ENCODE peak calls at places on chromosomes 5 and 9, in four cellular contexts. One of them, this sample, is unnamed.

GRCh38 chr5:1401681-1402096 is 43.6 kb downstream of the SLC6A3 start:
- DNase-seq in GM12878: no peak
- DNase-seq in HepG2: no peak
- DNase-seq in H1: no peak
- DNase-seq in this sample: no peak

GRCh38 chr5:161096591-161096990 is 244.6 kb upstream of the ATP10B start:
- DNase-seq in GM12878: no peak
- DNase-seq in HepG2: no peak
- DNase-seq in H1: no peak
- DNase-seq in this sample: no peak

GRCh38 chr5:17343675-17344074 is 126.2 kb downstream of the BASP1 start:
- DNase-seq in GM12878: peak; percentile 57
- DNase-seq in HepG2: no peak
- DNase-seq in H1: no peak
- DNase-seq in this sample: no peak

GRCh38 chr5:10753178-10753577 is 7.9 kb downstream of the DAP start:
- DNase-seq in GM12878: no peak
- DNase-seq in HepG2: no peak
- DNase-seq in H1: no peak
- DNase-seq in this sample: no peak

GRCh38 chr5:157540707-157541451 is 34.7 kb downstream of the ADAM19 start:
- DNase-seq in GM12878: peak; percentile 87
- DNase-seq in HepG2: no peak
- DNase-seq in H1: no peak
- DNase-seq in this sample: no peak

GRCh38 chr5:56358703-56359428 is 125.7 kb upstream of the ANKRD55 start:
- DNase-seq in GM12878: no peak
- DNase-seq in HepG2: peak; percentile 100
- DNase-seq in H1: no peak
- DNase-seq in this sample: no peak

GRCh38 chr5:39016587-39017275 is 57.5 kb downstream of the RICTOR start:
- DNase-seq in GM12878: no peak
- DNase-seq in HepG2: no peak
- DNase-seq in H1: no peak
- DNase-seq in this sample: no peak

GRCh38 chr5:82396871-82397514 is 118.8 kb upstream of the RPS23 start:
- DNase-seq in GM12878: no peak
- DNase-seq in HepG2: peak; percentile 92
- DNase-seq in H1: no peak
- DNase-seq in this sample: no peak

GRCh38 chr5:84393969-84394368 is 9.3 kb upstream of the EDIL3 start:
- DNase-seq in GM12878: no peak
- DNase-seq in HepG2: no peak
- DNase-seq in H1: no peak
- DNase-seq in this sample: no peak

GRCh38 chr5:100760700-100761099 is 142.4 kb downstream of the ST8SIA4 start:
- DNase-seq in GM12878: no peak
- DNase-seq in HepG2: no peak
- DNase-seq in H1: no peak
- DNase-seq in this sample: no peak

GRCh38 chr5:151917931-151918330 is 6.7 kb downstream of the GLRA1 start:
- DNase-seq in GM12878: no peak
- DNase-seq in HepG2: no peak
- DNase-seq in H1: no peak
- DNase-seq in this sample: no peak

GRCh38 chr5:143699121-143699520 is 112.8 kb upstream of the HMHB1 start:
- DNase-seq in GM12878: no peak
- DNase-seq in HepG2: no peak
- DNase-seq in H1: no peak
- DNase-seq in this sample: no peak

GRCh38 chr9:135817951-135818717 is 89.2 kb downstream of the CAMSAP1 start:
- DNase-seq in GM12878: no peak
- DNase-seq in HepG2: no peak
- DNase-seq in H1: no peak
- DNase-seq in this sample: no peak
- TF ChIP-seq SUZ12 in GM12878: no peak
- TF ChIP-seq SUZ12 in HepG2: no peak
- TF ChIP-seq SUZ12 in H1: no peak
- TF ChIP-seq SUZ12 in this sample: no peak

DNA sequence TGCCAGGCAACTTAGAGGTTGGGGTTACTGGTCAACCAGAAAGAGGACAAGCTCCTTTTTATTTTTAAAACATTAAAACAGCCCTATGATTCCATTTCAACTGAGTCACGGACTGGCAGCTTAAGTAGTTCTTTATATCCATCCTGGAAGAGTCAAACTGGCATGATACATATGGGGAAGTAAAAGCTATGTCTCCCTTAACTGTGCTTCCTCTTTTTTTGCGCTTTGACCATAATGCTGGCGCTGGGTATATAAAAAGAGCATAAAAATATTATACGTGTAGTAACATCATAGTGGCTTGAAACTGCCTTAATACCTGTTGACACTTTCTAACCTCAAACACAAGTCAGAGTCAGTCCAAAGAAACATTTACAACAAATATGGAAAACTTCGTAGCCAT is 274.4 kb downstream of the CSNK1G3 start:
- DNase-seq in GM12878: no peak
- DNase-seq in HepG2: no peak
- DNase-seq in H1: no peak
- DNase-seq in this sample: no peak
- H3K9ac ChIP-seq in GM12878: no peak overlapping the region
- H3K9ac ChIP-seq in HepG2: no peak overlapping the region
- H3K9ac ChIP-seq in H1: no peak overlapping the region
- H3K9ac ChIP-seq in this sample: no peak overlapping the region

GRCh38 chr9:123468541-123468940 is 112.5 kb downstream of the CRB2 start:
- DNase-seq in GM12878: no peak
- DNase-seq in HepG2: no peak
- DNase-seq in H1: no peak
- DNase-seq in this sample: no peak

GRCh38 chr9:123470991-123471770 is 115.2 kb downstream of the CRB2 start:
- DNase-seq in GM12878: no peak
- DNase-seq in HepG2: no peak
- DNase-seq in H1: no peak
- DNase-seq in this sample: no peak

GRCh38 chr9:123469231-123469630 is 113.2 kb downstream of the CRB2 start:
- DNase-seq in GM12878: no peak
- DNase-seq in HepG2: no peak
- DNase-seq in H1: no peak
- DNase-seq in this sample: no peak

GRCh38 chr9:123471843-123472570 is 116.0 kb downstream of the CRB2 start:
- DNase-seq in GM12878: no peak
- DNase-seq in HepG2: no peak
- DNase-seq in H1: no peak
- DNase-seq in this sample: no peak

GRCh38 chr9:123470121-123470851 is 114.3 kb downstream of the CRB2 start:
- DNase-seq in GM12878: no peak
- DNase-seq in HepG2: peak; percentile 95
- DNase-seq in H1: no peak
- DNase-seq in this sample: no peak
- TF ChIP-seq YY1 in GM12878: no peak
- TF ChIP-seq YY1 in HepG2: peak; percentile 39
- TF ChIP-seq YY1 in H1: no peak
- TF ChIP-seq YY1 in this sample: no peak

DNA sequence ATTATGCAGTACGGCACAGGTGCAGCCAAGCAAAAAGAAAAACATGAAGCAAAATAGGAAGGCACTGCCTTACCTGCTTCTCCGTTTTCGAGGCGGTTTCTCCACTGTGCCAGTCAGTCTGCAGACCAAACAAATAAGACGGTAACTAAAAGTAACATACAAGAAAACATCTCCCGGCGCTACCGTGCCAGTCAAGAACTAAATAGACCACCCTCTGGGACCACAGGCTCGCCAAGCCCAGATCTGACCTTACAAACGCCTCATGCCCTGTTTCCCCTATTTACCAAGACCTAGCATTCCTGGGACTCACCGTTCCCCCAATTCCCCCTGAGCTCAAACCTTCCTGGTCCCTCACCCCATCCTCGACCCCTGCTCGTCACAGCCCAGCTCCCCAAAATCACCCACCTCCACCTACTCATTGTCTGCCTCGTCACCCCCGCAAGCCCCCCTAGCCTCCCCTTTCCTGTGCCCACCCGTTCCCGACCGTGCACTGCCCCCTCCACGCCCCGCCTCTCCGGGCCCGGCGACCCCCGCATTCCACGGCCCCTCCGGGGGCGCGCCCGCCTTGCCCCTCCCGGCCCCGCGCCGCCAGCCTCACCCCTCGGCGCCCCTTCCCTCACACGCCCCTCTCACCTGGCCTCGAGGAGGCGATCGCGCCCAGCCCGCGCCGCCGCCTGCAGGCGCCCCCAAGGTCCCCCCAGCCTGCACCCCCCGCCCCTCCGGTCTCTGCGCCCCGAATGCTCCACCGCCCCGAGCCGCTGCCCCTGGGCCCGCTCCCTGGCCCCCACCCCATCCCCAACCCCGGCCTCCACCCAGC is 560 bp downstream of the SCAI start:
- DNase-seq in GM12878: no peak
- DNase-seq in HepG2: no peak
- DNase-seq in H1: peak; percentile 71
- DNase-seq in this sample: peak; percentile 16
- TF ChIP-seq SUZ12 in GM12878: no peak
- TF ChIP-seq SUZ12 in HepG2: no peak
- TF ChIP-seq SUZ12 in H1: no peak
- TF ChIP-seq SUZ12 in this sample: no peak

This sample was measured in NT2/D1.